ENCODE peak calls at places on chromosome 9, in five cellular contexts. H is GM23338, F is cardiac fibroblast, Q is epithelial cell of esophagus, M is fibroblast of mammary gland. R is an unnamed sample.
A peak's percentile ranks its signal among the peaks of the same experiment; 100 is the strongest.

GRCh38 chr9:76240578-76240977 is 153.6 kb downstream of the RFK start:
- DNase-seq in H (no peak), F (no peak), Q (no peak), M (no peak), R (no peak)

GRCh38 chr9:75962186-75963036 is 71.9 kb downstream of the PCSK5 start:
- DNase-seq in H (no peak), F (no peak), Q (peak; percentile 14), M (no peak), R (no peak)

GRCh38 chr9:114995681-114996221 is 65.4 kb upstream of the TNFSF8 start:
- DNase-seq in H (no peak), F (no peak), Q (no peak), M (no peak), R (no peak)

GRCh38 chr9:127209220-127209619 is 55.4 kb upstream of the GARNL3 start:
- DNase-seq in H (no peak), F (no peak), Q (no peak), M (no peak), R (no peak)

GRCh38 chr9:3437031-3437430 is 88.8 kb downstream of the RFX3 start:
- DNase-seq in H (no peak), F (no peak), Q (no peak), M (no peak), R (no peak)

GRCh38 chr9:3888496-3888858 is 362.7 kb upstream of the RFX3 start:
- DNase-seq in H (no peak), F (no peak), Q (no peak), M (no peak), R (no peak)

GRCh38 chr9:126832440-126832839 is 27.6 kb downstream of the ZBTB43 start:
- DNase-seq in H (no peak), F (no peak), Q (no peak), M (no peak), R (no peak)

GRCh38 chr9:81595887-81596558 is 93.3 kb downstream of the TLE1 start:
- DNase-seq in H (peak; percentile 70), F (peak; percentile 62), Q (no peak), M (peak; percentile 66), R (no peak)

GRCh38 chr9:77011973-77012817 is 7.3 kb upstream of the FOXB2 start:
- DNase-seq in H (peak; percentile 92), F (peak; percentile 63), Q (peak; percentile 46), M (peak; percentile 48), R (peak; percentile 56)

GRCh38 chr9:14136047-14136446 is 177.9 kb downstream of the NFIB start:
- DNase-seq in H (no peak), F (no peak), Q (no peak), M (no peak), R (no peak)

GRCh38 chr9:19511694-19512093 is 102.9 kb downstream of the ACER2 start:
- DNase-seq in H (no peak), F (no peak), Q (no peak), M (no peak), R (no peak)

GRCh38 chr9:114264806-114265550 is 57.9 kb upstream of the ORM1 start:
- DNase-seq in H (no peak), F (no peak), Q (no peak), M (no peak), R (no peak)

GRCh38 chr9:128702949-128703615 is 779 bp downstream of the PKN3 start:
- DNase-seq in H (peak; percentile 72), F (no peak), Q (no peak), M (no peak), R (no peak)

GRCh38 chr9:137070201-137070905 is at the start of gene SAPCD2:
- DNase-seq in H (peak; percentile 96), F (peak; percentile 82), Q (peak; percentile 90), M (peak; percentile 77), R (peak; percentile 93)

GRCh38 chr9:137071282-137071681 is 925 bp upstream of the SAPCD2 start:
- DNase-seq in H (no peak), F (no peak), Q (no peak), M (no peak), R (no peak)

GRCh38 chr9:137068539-137069507 is 1.5 kb downstream of the SAPCD2 start:
- DNase-seq in H (no peak), F (no peak), Q (no peak), M (no peak), R (no peak)

GRCh38 chr9:137069508-137070071 is 767 bp downstream of the SAPCD2 start:
- DNase-seq in H (peak; percentile 60), F (no peak), Q (no peak), M (no peak), R (no peak)

DNA sequence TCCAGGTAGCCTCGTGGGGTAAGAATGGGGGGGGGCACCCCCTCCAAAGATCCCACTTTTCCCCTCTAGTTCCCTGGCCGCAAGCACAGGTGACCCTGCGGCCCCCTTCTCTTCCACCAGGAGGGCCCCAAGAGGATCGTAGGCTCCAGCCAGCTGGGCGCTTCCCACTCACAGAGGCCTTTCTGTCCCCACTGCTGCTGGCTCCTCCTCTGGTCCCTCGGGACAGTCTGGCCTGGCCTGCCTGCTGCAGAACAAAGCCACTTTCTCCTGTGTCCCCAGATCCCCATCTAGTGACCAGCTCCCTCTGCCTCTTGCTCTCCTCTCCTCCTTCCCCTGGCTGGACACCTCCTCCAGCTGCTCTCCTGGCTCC is 534 bp upstream of the SAPCD2 start:
- DNase-seq in H (no peak), F (no peak), Q (no peak), M (no peak), R (no peak)
- TF ChIP-seq CTCF in H (no peak), F (no peak), Q (peak; percentile 11), M (no peak), R (no peak)

GRCh38 chr9:105044458-105044857 is 116.5 kb upstream of the ABCA1 start:
- DNase-seq in H (no peak), F (no peak), Q (no peak), M (no peak), R (no peak)
- H3K4me3 ChIP-seq in H (no peak overlapping the region), F (no peak overlapping the region), Q (no peak overlapping the region), M (no peak overlapping the region), R (no peak overlapping the region)

DNA sequence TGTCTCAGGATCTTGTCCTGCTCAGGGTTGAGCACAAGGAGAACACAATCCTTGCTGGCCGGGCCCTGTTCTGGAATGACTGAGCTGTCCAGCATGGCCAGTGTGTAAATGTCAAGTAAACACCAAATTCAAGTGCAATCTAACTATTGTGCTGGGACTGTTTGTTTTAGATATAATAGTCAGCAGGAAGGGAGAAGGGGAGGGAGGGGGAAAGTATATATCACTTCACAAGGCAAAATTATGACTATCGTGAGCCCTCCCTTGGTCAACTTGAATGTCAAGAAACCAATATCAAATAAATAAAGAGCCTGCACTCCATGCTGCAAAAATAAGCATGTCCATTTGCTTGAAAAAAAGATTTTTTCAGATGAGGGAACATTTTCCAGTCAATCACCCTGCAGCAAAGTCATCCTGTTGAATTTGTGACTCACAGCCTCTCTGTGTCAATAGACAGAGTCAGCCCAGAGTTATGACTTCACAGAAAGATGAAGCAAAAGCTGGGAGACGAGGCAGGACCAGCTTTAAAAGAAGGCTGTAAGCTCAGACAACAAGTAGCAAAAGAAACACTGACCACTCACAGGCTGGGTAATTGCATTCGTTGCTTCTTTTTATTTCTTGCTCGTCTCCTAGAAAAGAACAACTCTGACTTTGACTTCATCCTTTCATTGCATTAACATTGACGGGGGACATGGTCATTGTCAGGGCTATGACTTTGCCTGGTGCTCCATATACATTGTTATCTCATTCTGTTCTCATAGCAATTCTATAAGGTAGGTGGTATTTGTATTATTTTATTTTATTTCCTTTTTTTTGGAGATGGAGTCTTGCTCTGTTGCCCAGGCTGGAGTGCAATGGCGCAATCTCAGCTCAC is 15.3 kb upstream of the KLF4 start:
- DNase-seq in H (no peak), F (peak; percentile 94), Q (peak; percentile 92), M (peak; percentile 94), R (no peak)
- TF ChIP-seq CTCF in H (no peak), F (no peak), Q (no peak), M (no peak), R (no peak)

GRCh38 chr9:109119439-109120203 is at the start of gene TMEM245:
- DNase-seq in H (peak; percentile 99), F (peak; percentile 99), Q (peak; percentile 99), M (peak; percentile 99), R (peak; percentile 99)

GRCh38 chr9:109121218-109121796 is 1.6 kb upstream of the TMEM245 start:
- DNase-seq in H (peak; percentile 71), F (no peak), Q (no peak), M (no peak), R (no peak)

GRCh38 chr9:109122726-109123621 is 3.2 kb upstream of the TMEM245 start:
- DNase-seq in H (no peak), F (no peak), Q (no peak), M (no peak), R (peak; percentile 83)

GRCh38 chr9:109120204-109120789 is 550 bp upstream of the TMEM245 start:
- DNase-seq in H (no peak), F (no peak), Q (no peak), M (no peak), R (no peak)

GRCh38 chr9:109124089-109124488 is 4.3 kb upstream of the TMEM245 start:
- DNase-seq in H (no peak), F (no peak), Q (no peak), M (no peak), R (no peak)
- H3K4me3 ChIP-seq in H (no peak overlapping the region), F (no peak overlapping the region), Q (no peak overlapping the region), M (no peak overlapping the region), R (no peak overlapping the region)

GRCh38 chr9:103078581-103078980 is 83.4 kb downstream of the CYLC2 start:
- DNase-seq in H (no peak), F (no peak), Q (no peak), M (no peak), R (no peak)
- TF ChIP-seq CTCF in H (no peak), F (no peak), Q (no peak), M (no peak), R (no peak)

GRCh38 chr9:112699230-112699629 is 18.7 kb downstream of the INIP start:
- DNase-seq in H (no peak), F (no peak), Q (no peak), M (no peak), R (peak; percentile 68)
- H3K4me3 ChIP-seq in H (no peak overlapping the region), F (no peak overlapping the region), Q (no peak overlapping the region), M (no peak overlapping the region), R (no peak overlapping the region)

GRCh38 chr9:98825414-98825813 is 17.9 kb downstream of the GALNT12 start:
- DNase-seq in H (no peak), F (no peak), Q (no peak), M (no peak), R (no peak)
- TF ChIP-seq CTCF in H (no peak), F (no peak), Q (no peak), M (no peak), R (no peak)

GRCh38 chr9:97714435-97714834 is 17.3 kb upstream of the XPA start:
- DNase-seq in H (no peak), F (peak; percentile 81), Q (peak; percentile 85), M (peak; percentile 28), R (peak; percentile 24)
- H3K4me3 ChIP-seq in H (no peak overlapping the region), F (no peak overlapping the region), Q (no peak overlapping the region), M (no peak overlapping the region), R (no peak overlapping the region)